ENCODE peak calls at places on chromosome 4, in eight cellular contexts. V is H1, Y is GM12892, R is transverse colon, G is GM12878, K is stomach, B is endothelial cell of umbilical vein, P is upper lobe of left lung. A is an unnamed sample.

GRCh38 chr4:70399319-70399718 is 1.6 kb downstream of the OPRPN start:
- DNase-seq in R (no peak), Y (no peak), B (no peak), K (no peak), G (no peak), V (no peak), P (no peak), A (no peak)

GRCh38 chr4:124304936-124305335 is 407.6 kb downstream of the ANKRD50 start:
- DNase-seq in G (no peak), Y (no peak), V (no peak), K (no peak), P (no peak), R (no peak), B (peak; percentile 3), A (no peak)

GRCh38 chr4:38529189-38530115 is 134.5 kb upstream of the KLF3 start:
- DNase-seq in V (no peak), P (peak; percentile 77), Y (peak; percentile 28), G (peak; percentile 35), B (peak; percentile 5), R (peak; percentile 67), K (peak; percentile 81), A (peak; percentile 89)

GRCh38 chr4:68152411-68152810 is 22.7 kb upstream of the TMPRSS11F start:
- DNase-seq in R (no peak), G (no peak), V (no peak), P (no peak), K (no peak), Y (no peak), B (no peak), A (no peak)

GRCh38 chr4:22895482-22895881 is 202.7 kb downstream of the GBA3 start:
- DNase-seq in B (no peak), V (no peak), Y (no peak), K (no peak), R (no peak), G (no peak), P (no peak), A (no peak)

GRCh38 chr4:71257761-71258160 is 81.1 kb upstream of the SLC4A4 start:
- DNase-seq in G (no peak), P (no peak), V (no peak), Y (no peak), B (no peak), K (no peak), R (no peak), A (no peak)

GRCh38 chr4:4763815-4764202 is 95.7 kb upstream of the MSX1 start:
- DNase-seq in P (no peak), R (no peak), G (no peak), V (no peak), Y (no peak), K (no peak), B (no peak), A (no peak)

GRCh38 chr4:180009316-180009715 is 2233.9 kb upstream of the TENM3 start:
- DNase-seq in G (no peak), Y (no peak), B (no peak), V (no peak), R (no peak), K (no peak), P (no peak), A (no peak)

GRCh38 chr4:168920438-168921081 is 89.5 kb downstream of the CBR4 start:
- DNase-seq in B (no peak), P (no peak), Y (no peak), V (no peak), G (no peak), R (no peak), K (no peak), A (no peak)

GRCh38 chr4:118962540-118962939 is 73.9 kb downstream of the SYNPO2 start:
- DNase-seq in B (no peak), V (no peak), K (no peak), Y (no peak), R (no peak), P (no peak), G (no peak), A (no peak)

GRCh38 chr4:78551420-78552351 is at the start of gene ANXA3:
- DNase-seq in K (peak; percentile 74), P (peak; percentile 86), G (no peak), R (peak; percentile 77), B (peak; percentile 39), V (peak; percentile 81), Y (peak; percentile 29), A (peak; percentile 39)

GRCh38 chr4:7652006-7652405 is 217.3 kb upstream of the PSAPL1 start:
- DNase-seq in G (no peak), V (no peak), B (no peak), R (no peak), P (no peak), K (no peak), Y (no peak), A (no peak)

GRCh38 chr4:90542216-90542615 is 415.0 kb downstream of the CCSER1 start:
- DNase-seq in K (no peak), Y (no peak), G (no peak), R (no peak), V (no peak), B (peak; percentile 48), P (no peak), A (no peak)

GRCh38 chr4:156888762-156889161 is 82.8 kb downstream of the PDGFC start:
- DNase-seq in R (no peak), B (no peak), P (no peak), K (no peak), G (no peak), V (no peak), Y (no peak), A (no peak)

GRCh38 chr4:135371137-135371536 is 1169.5 kb upstream of the PABPC4L start:
- DNase-seq in G (no peak), Y (no peak), V (peak; percentile 58), B (no peak), K (no peak), P (no peak), R (no peak), A (no peak)

GRCh38 chr4:147247577-147247976 is 233.3 kb upstream of the EDNRA start:
- DNase-seq in Y (no peak), G (no peak), B (no peak), V (no peak), R (no peak), P (no peak), K (no peak), A (no peak)

GRCh38 chr4:94390804-94391410 is 48.3 kb upstream of the HPGDS start:
- DNase-seq in G (no peak), R (no peak), V (no peak), Y (no peak), B (peak; percentile 41), K (no peak), P (no peak), A (no peak)

GRCh38 chr4:31741321-31741720 is 1021.2 kb downstream of the PCDH7 start:
- DNase-seq in G (no peak), Y (no peak), V (no peak), R (no peak), P (no peak), K (no peak), B (no peak), A (no peak)

GRCh38 chr4:125432078-125432477 is 117.3 kb downstream of the FAT4 start:
- DNase-seq in Y (no peak), K (no peak), B (no peak), P (no peak), G (no peak), R (no peak), V (no peak), A (no peak)

GRCh38 chr4:73573794-73574528 is 46.3 kb downstream of the RASSF6 start:
- DNase-seq in P (peak; percentile 64), K (peak; percentile 80), V (peak; percentile 75), R (peak; percentile 66), Y (peak; percentile 4), G (peak; percentile 51), B (peak; percentile 73), A (no peak)

GRCh38 chr4:145709336-145709735 is 29.4 kb downstream of the C4orf51 start:
- DNase-seq in K (no peak), Y (no peak), R (no peak), G (no peak), B (no peak), P (no peak), V (no peak), A (no peak)

GRCh38 chr4:19472669-19473068 is 779.0 kb upstream of the SLIT2 start:
- DNase-seq in G (no peak), V (no peak), Y (no peak), R (no peak), P (no peak), K (no peak), B (no peak), A (no peak)

DNA sequence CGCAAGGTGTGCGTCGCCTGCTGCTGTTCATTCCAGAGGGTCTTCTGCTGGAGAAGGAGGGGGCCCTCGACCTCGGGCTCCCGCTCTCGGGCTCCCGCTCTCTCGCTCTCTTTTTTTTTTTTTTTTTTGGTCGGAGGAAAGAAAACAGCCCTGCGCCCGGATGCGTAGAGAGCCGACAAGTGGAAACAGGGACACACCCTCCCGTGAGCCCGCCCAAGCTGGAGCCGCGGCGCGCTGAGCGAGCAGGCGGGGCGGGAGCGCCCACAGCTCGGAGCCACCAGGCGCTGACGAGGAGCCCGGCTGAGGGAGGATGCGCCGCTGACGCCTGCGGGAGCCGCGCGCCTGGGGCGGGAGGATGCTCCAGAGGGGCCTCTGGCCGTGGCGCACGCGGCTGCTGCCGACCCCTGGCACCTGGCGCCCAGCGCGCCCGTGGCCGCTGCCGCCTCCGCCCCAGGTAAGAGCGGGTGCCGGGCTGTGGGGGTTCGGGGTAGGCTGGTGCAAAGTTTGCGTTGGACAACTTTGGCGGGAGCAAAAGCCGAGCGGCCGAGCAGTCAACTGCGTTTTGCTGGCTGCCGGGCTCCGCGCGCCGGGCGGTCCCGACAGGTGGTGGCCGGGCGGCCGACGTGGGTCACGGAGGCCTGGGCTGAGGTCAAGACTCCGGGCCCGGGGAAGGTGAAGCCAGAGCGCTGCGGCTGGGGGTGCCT is at the start of gene MCUB:
- DNase-seq in P (peak; percentile 87), V (peak; percentile 84), K (peak; percentile 79), Y (peak; percentile 84), B (peak; percentile 85), G (peak; percentile 49), R (peak; percentile 89), A (peak; percentile 58)
- TF ChIP-seq POLR2AphosphoS5 in P (no peak), V (peak; percentile 7), K (peak; percentile 45), Y (no peak), B (peak; percentile 65), G (peak; percentile 61), R (peak; percentile 76), A (no peak)

GRCh38 chr4:76895619-76896018 is 2.3 kb downstream of the SOWAHB start:
- DNase-seq in R (no peak), V (no peak), Y (no peak), K (no peak), P (no peak), B (no peak), G (no peak), A (no peak)
- TF ChIP-seq POLR2AphosphoS5 in R (no peak), V (no peak), Y (no peak), K (no peak), P (no peak), B (no peak), G (no peak), A (no peak)

GRCh38 chr4:91935217-91935616 is 368.5 kb upstream of the GRID2 start:
- DNase-seq in K (no peak), Y (no peak), G (no peak), P (no peak), V (no peak), R (no peak), B (no peak), A (no peak)

GRCh38 chr4:91936301-91936700 is 367.5 kb upstream of the GRID2 start:
- DNase-seq in V (no peak), K (no peak), R (no peak), G (no peak), Y (no peak), P (no peak), B (no peak), A (no peak)
- TF ChIP-seq POLR2AphosphoS5 in V (no peak), K (no peak), R (no peak), G (no peak), Y (no peak), P (no peak), B (no peak), A (no peak)

GRCh38 chr4:55326629-55327028 is 19.4 kb upstream of the SRD5A3 start:
- DNase-seq in P (no peak), G (no peak), V (no peak), B (no peak), Y (no peak), K (no peak), R (no peak), A (no peak)
- TF ChIP-seq POLR2AphosphoS5 in P (no peak), G (no peak), V (no peak), B (no peak), Y (no peak), K (no peak), R (no peak), A (no peak)

A was measured in HL-60.